ENCODE peak calls at places on chromosome 11, in five cellular contexts. One of them, this sample, is unnamed.

GRCh38 chr11:44327730-44328691 is 18.1 kb upstream of the ALX4 start:
- DNase-seq in right lobe of liver: no peak
- DNase-seq in activated CD8-positive, alpha-beta T cell treated with anti-CD3 and anti-CD28 coated beads for 36 hours: no peak
- DNase-seq in heart right ventricle: no peak
- DNase-seq in nephron progenitor cell: peak
- DNase-seq in this sample: no peak

GRCh38 chr11:12677131-12677530 is 2.9 kb downstream of the TEAD1 start:
- DNase-seq in right lobe of liver: no peak
- DNase-seq in activated CD8-positive, alpha-beta T cell treated with anti-CD3 and anti-CD28 coated beads for 36 hours: no peak
- DNase-seq in heart right ventricle: no peak
- DNase-seq in nephron progenitor cell: no peak
- DNase-seq in this sample: no peak

GRCh38 chr11:57359396-57359795 is 21.2 kb downstream of the P2RX3 start:
- DNase-seq in right lobe of liver: peak
- DNase-seq in activated CD8-positive, alpha-beta T cell treated with anti-CD3 and anti-CD28 coated beads for 36 hours: no peak
- DNase-seq in heart right ventricle: no peak
- DNase-seq in nephron progenitor cell: no peak
- DNase-seq in this sample: no peak

GRCh38 chr11:129639300-129639699 is 176.3 kb upstream of the TMEM45B start:
- DNase-seq in right lobe of liver: no peak
- DNase-seq in activated CD8-positive, alpha-beta T cell treated with anti-CD3 and anti-CD28 coated beads for 36 hours: peak
- DNase-seq in heart right ventricle: no peak
- DNase-seq in nephron progenitor cell: no peak
- DNase-seq in this sample: no peak

GRCh38 chr11:112826788-112827187 is 134.4 kb upstream of the NCAM1 start:
- DNase-seq in right lobe of liver: no peak
- DNase-seq in activated CD8-positive, alpha-beta T cell treated with anti-CD3 and anti-CD28 coated beads for 36 hours: no peak
- DNase-seq in heart right ventricle: no peak
- DNase-seq in nephron progenitor cell: no peak
- DNase-seq in this sample: no peak

GRCh38 chr11:2797181-2797711 is 88.3 kb downstream of the CDKN1C start:
- DNase-seq in right lobe of liver: peak
- DNase-seq in activated CD8-positive, alpha-beta T cell treated with anti-CD3 and anti-CD28 coated beads for 36 hours: no peak
- DNase-seq in heart right ventricle: peak
- DNase-seq in nephron progenitor cell: no peak
- DNase-seq in this sample: peak

GRCh38 chr11:13338437-13339069 is 61.0 kb downstream of the BMAL1 start:
- DNase-seq in right lobe of liver: no peak
- DNase-seq in activated CD8-positive, alpha-beta T cell treated with anti-CD3 and anti-CD28 coated beads for 36 hours: peak
- DNase-seq in heart right ventricle: no peak
- DNase-seq in nephron progenitor cell: no peak
- DNase-seq in this sample: no peak

GRCh38 chr11:111372538-111372937 is 6.5 kb downstream of the POU2AF1 start:
- DNase-seq in right lobe of liver: no peak
- DNase-seq in activated CD8-positive, alpha-beta T cell treated with anti-CD3 and anti-CD28 coated beads for 36 hours: no peak
- DNase-seq in heart right ventricle: no peak
- DNase-seq in nephron progenitor cell: no peak
- DNase-seq in this sample: no peak

GRCh38 chr11:63602296-63602695 is 11.9 kb downstream of the PLAAT3 start:
- DNase-seq in right lobe of liver: no peak
- DNase-seq in activated CD8-positive, alpha-beta T cell treated with anti-CD3 and anti-CD28 coated beads for 36 hours: no peak
- DNase-seq in heart right ventricle: no peak
- DNase-seq in nephron progenitor cell: no peak
- DNase-seq in this sample: no peak

GRCh38 chr11:69374110-69374981 is 80.4 kb downstream of the MYEOV start:
- DNase-seq in right lobe of liver: no peak
- DNase-seq in activated CD8-positive, alpha-beta T cell treated with anti-CD3 and anti-CD28 coated beads for 36 hours: no peak
- DNase-seq in heart right ventricle: no peak
- DNase-seq in nephron progenitor cell: no peak
- DNase-seq in this sample: no peak

GRCh38 chr11:34501500-34501899 is 12.1 kb downstream of the ELF5 start:
- DNase-seq in right lobe of liver: peak
- DNase-seq in activated CD8-positive, alpha-beta T cell treated with anti-CD3 and anti-CD28 coated beads for 36 hours: no peak
- DNase-seq in heart right ventricle: no peak
- DNase-seq in nephron progenitor cell: no peak
- DNase-seq in this sample: no peak

GRCh38 chr11:35771722-35772121 is 109.1 kb downstream of the TRIM44 start:
- DNase-seq in right lobe of liver: no peak
- DNase-seq in activated CD8-positive, alpha-beta T cell treated with anti-CD3 and anti-CD28 coated beads for 36 hours: no peak
- DNase-seq in heart right ventricle: no peak
- DNase-seq in nephron progenitor cell: no peak
- DNase-seq in this sample: no peak

GRCh38 chr11:2779981-2780849 is 80.4 kb upstream of the KCNQ1OT1 start:
- DNase-seq in right lobe of liver: peak
- DNase-seq in activated CD8-positive, alpha-beta T cell treated with anti-CD3 and anti-CD28 coated beads for 36 hours: no peak
- DNase-seq in heart right ventricle: peak
- DNase-seq in nephron progenitor cell: no peak
- DNase-seq in this sample: peak

GRCh38 chr11:131750692-131751091 is 380.3 kb downstream of the NTM start:
- DNase-seq in right lobe of liver: no peak
- DNase-seq in activated CD8-positive, alpha-beta T cell treated with anti-CD3 and anti-CD28 coated beads for 36 hours: no peak
- DNase-seq in heart right ventricle: no peak
- DNase-seq in nephron progenitor cell: no peak
- DNase-seq in this sample: no peak

GRCh38 chr11:16154715-16155396 is 201.5 kb downstream of the SOX6 start:
- DNase-seq in right lobe of liver: no peak
- DNase-seq in activated CD8-positive, alpha-beta T cell treated with anti-CD3 and anti-CD28 coated beads for 36 hours: no peak
- DNase-seq in heart right ventricle: no peak
- DNase-seq in nephron progenitor cell: no peak
- DNase-seq in this sample: no peak

GRCh38 chr11:1922411-1923113 is 3.1 kb downstream of the TNNT3 start:
- DNase-seq in right lobe of liver: peak
- DNase-seq in activated CD8-positive, alpha-beta T cell treated with anti-CD3 and anti-CD28 coated beads for 36 hours: no peak
- DNase-seq in heart right ventricle: no peak
- DNase-seq in nephron progenitor cell: no peak
- DNase-seq in this sample: no peak

GRCh38 chr11:78417175-78417887 is at the start of gene GAB2:
- DNase-seq in right lobe of liver: peak
- DNase-seq in activated CD8-positive, alpha-beta T cell treated with anti-CD3 and anti-CD28 coated beads for 36 hours: no peak
- DNase-seq in heart right ventricle: no peak
- DNase-seq in nephron progenitor cell: no peak
- DNase-seq in this sample: peak

GRCh38 chr11:75450826-75451783 is 18.1 kb upstream of the KLHL35 start:
- DNase-seq in right lobe of liver: no peak
- DNase-seq in activated CD8-positive, alpha-beta T cell treated with anti-CD3 and anti-CD28 coated beads for 36 hours: peak
- DNase-seq in heart right ventricle: no peak
- DNase-seq in nephron progenitor cell: peak
- DNase-seq in this sample: peak

GRCh38 chr11:27444801-27445215 is 27.8 kb downstream of the LGR4 start:
- DNase-seq in right lobe of liver: no peak
- DNase-seq in activated CD8-positive, alpha-beta T cell treated with anti-CD3 and anti-CD28 coated beads for 36 hours: no peak
- DNase-seq in heart right ventricle: no peak
- DNase-seq in nephron progenitor cell: no peak
- DNase-seq in this sample: no peak

GRCh38 chr11:111344032-111344431 is 35.0 kb downstream of the POU2AF1 start:
- DNase-seq in right lobe of liver: no peak
- DNase-seq in activated CD8-positive, alpha-beta T cell treated with anti-CD3 and anti-CD28 coated beads for 36 hours: no peak
- DNase-seq in heart right ventricle: peak
- DNase-seq in nephron progenitor cell: no peak
- DNase-seq in this sample: no peak

GRCh38 chr11:128898580-128899344 is 7.6 kb downstream of the KCNJ5 start:
- DNase-seq in right lobe of liver: peak
- DNase-seq in activated CD8-positive, alpha-beta T cell treated with anti-CD3 and anti-CD28 coated beads for 36 hours: no peak
- DNase-seq in heart right ventricle: peak
- DNase-seq in nephron progenitor cell: no peak
- DNase-seq in this sample: no peak

GRCh38 chr11:19076744-19077589 is 16.4 kb upstream of the MRGPRX2 start:
- DNase-seq in right lobe of liver: no peak
- DNase-seq in activated CD8-positive, alpha-beta T cell treated with anti-CD3 and anti-CD28 coated beads for 36 hours: peak
- DNase-seq in heart right ventricle: peak
- DNase-seq in nephron progenitor cell: peak
- DNase-seq in this sample: peak

GRCh38 chr11:120686516-120686915 is 175.0 kb downstream of the GRIK4 start:
- DNase-seq in right lobe of liver: no peak
- DNase-seq in activated CD8-positive, alpha-beta T cell treated with anti-CD3 and anti-CD28 coated beads for 36 hours: no peak
- DNase-seq in heart right ventricle: no peak
- DNase-seq in nephron progenitor cell: no peak
- DNase-seq in this sample: no peak

GRCh38 chr11:72421351-72421750 is 13.0 kb downstream of the CLPB start:
- DNase-seq in right lobe of liver: no peak
- DNase-seq in activated CD8-positive, alpha-beta T cell treated with anti-CD3 and anti-CD28 coated beads for 36 hours: no peak
- DNase-seq in heart right ventricle: no peak
- DNase-seq in nephron progenitor cell: no peak
- DNase-seq in this sample: no peak

GRCh38 chr11:93169950-93170561 is 27.7 kb downstream of the SLC36A4 start:
- DNase-seq in right lobe of liver: no peak
- DNase-seq in activated CD8-positive, alpha-beta T cell treated with anti-CD3 and anti-CD28 coated beads for 36 hours: no peak
- DNase-seq in heart right ventricle: no peak
- DNase-seq in nephron progenitor cell: no peak
- DNase-seq in this sample: no peak

GRCh38 chr11:8832571-8833260 is 78.3 kb upstream of the AKIP1 start:
- DNase-seq in right lobe of liver: no peak
- DNase-seq in activated CD8-positive, alpha-beta T cell treated with anti-CD3 and anti-CD28 coated beads for 36 hours: peak
- DNase-seq in heart right ventricle: no peak
- DNase-seq in nephron progenitor cell: peak
- DNase-seq in this sample: no peak

GRCh38 chr11:69487391-69487790 is 5.9 kb downstream of the LINC01488 start:
- DNase-seq in right lobe of liver: peak
- DNase-seq in activated CD8-positive, alpha-beta T cell treated with anti-CD3 and anti-CD28 coated beads for 36 hours: no peak
- DNase-seq in heart right ventricle: no peak
- DNase-seq in nephron progenitor cell: no peak
- DNase-seq in this sample: no peak

GRCh38 chr11:114147389-114148382 is 88.2 kb downstream of the ZBTB16 start:
- DNase-seq in right lobe of liver: no peak
- DNase-seq in activated CD8-positive, alpha-beta T cell treated with anti-CD3 and anti-CD28 coated beads for 36 hours: no peak
- DNase-seq in heart right ventricle: no peak
- DNase-seq in nephron progenitor cell: no peak
- DNase-seq in this sample: no peak

GRCh38 chr11:87754685-87755084 is 420.6 kb downstream of the RAB38 start:
- DNase-seq in right lobe of liver: no peak
- DNase-seq in activated CD8-positive, alpha-beta T cell treated with anti-CD3 and anti-CD28 coated beads for 36 hours: no peak
- DNase-seq in heart right ventricle: no peak
- DNase-seq in nephron progenitor cell: no peak
- DNase-seq in this sample: no peak

GRCh38 chr11:101458161-101458560 is 125.6 kb downstream of the TRPC6 start:
- DNase-seq in right lobe of liver: no peak
- DNase-seq in activated CD8-positive, alpha-beta T cell treated with anti-CD3 and anti-CD28 coated beads for 36 hours: no peak
- DNase-seq in heart right ventricle: no peak
- DNase-seq in nephron progenitor cell: no peak
- DNase-seq in this sample: no peak

GRCh38 chr11:116078101-116078561 is 573.9 kb upstream of the CADM1 start:
- DNase-seq in right lobe of liver: no peak
- DNase-seq in activated CD8-positive, alpha-beta T cell treated with anti-CD3 and anti-CD28 coated beads for 36 hours: no peak
- DNase-seq in heart right ventricle: no peak
- DNase-seq in nephron progenitor cell: peak
- DNase-seq in this sample: no peak
- TF ChIP-seq CTCF in right lobe of liver: no peak
- TF ChIP-seq CTCF in activated CD8-positive, alpha-beta T cell treated with anti-CD3 and anti-CD28 coated beads for 36 hours: no peak
- TF ChIP-seq CTCF in heart right ventricle: no peak
- TF ChIP-seq CTCF in nephron progenitor cell: peak
- TF ChIP-seq CTCF in this sample: peak

DNA sequence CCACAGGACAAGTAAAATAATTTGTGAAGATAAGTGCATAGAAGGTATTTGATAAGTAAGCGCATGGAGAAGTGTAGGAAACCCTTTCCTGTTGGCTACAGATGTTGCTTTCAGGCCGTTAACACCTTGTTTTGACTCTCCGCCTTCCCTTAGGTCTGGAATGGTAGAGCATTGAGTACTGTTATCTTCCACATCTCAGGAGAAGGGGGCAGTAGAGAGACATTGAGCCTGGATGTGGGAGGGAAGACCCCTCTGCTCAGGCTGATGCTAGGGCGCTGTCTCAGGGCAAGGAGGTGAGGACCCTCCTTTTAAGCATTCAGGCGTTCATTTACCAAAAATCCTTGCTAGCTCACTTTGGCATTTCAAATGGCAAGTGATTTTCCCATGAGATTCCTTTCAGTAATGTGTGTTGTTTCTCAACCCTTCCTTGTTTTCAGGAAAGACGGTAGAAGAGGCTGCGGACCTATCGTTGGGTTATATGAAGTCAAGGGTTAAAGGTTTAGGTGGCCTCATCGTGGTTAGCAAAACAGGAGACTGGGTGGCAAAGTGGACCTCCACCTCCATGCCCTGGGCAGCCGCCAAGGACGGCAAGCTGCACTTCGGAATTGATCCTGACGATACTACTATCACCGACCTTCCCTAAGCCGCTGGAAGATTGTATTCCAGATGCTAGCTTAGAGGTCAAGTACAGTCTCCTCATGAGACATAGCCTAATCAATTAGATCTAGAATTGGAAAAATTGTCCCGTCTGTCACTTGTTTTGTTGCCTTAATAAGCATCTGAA is 27.0 kb upstream of the SCGB1A1 start:
- DNase-seq in right lobe of liver: no peak
- DNase-seq in activated CD8-positive, alpha-beta T cell treated with anti-CD3 and anti-CD28 coated beads for 36 hours: no peak
- DNase-seq in heart right ventricle: no peak
- DNase-seq in nephron progenitor cell: no peak
- DNase-seq in this sample: no peak
- TF ChIP-seq CTCF in right lobe of liver: no peak
- TF ChIP-seq CTCF in activated CD8-positive, alpha-beta T cell treated with anti-CD3 and anti-CD28 coated beads for 36 hours: no peak
- TF ChIP-seq CTCF in heart right ventricle: no peak
- TF ChIP-seq CTCF in nephron progenitor cell: no peak
- TF ChIP-seq CTCF in this sample: peak

DNA sequence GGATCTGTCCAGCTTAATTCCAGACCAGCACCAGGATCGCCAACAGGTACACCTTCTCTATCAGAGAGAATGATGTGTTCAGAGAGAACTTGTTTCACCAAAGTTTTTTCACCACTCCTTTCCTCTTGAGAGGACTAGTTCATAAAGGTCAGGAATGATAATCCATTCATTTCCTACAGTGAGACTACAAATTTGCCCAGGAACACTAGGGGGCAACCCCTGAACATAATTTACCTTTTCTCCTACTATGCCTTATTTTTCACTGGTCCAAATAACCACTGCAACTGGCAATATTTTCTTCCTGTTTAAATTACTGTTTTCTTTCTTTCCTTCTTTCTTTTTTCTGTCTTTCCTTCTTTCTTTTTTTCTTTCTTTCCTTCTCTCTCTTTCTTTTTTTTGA is 22.5 kb downstream of the CAVIN3 start:
- DNase-seq in right lobe of liver: no peak
- DNase-seq in activated CD8-positive, alpha-beta T cell treated with anti-CD3 and anti-CD28 coated beads for 36 hours: no peak
- DNase-seq in heart right ventricle: no peak
- DNase-seq in nephron progenitor cell: no peak
- DNase-seq in this sample: no peak
- TF ChIP-seq CTCF in right lobe of liver: peak
- TF ChIP-seq CTCF in activated CD8-positive, alpha-beta T cell treated with anti-CD3 and anti-CD28 coated beads for 36 hours: peak
- TF ChIP-seq CTCF in heart right ventricle: peak
- TF ChIP-seq CTCF in nephron progenitor cell: peak
- TF ChIP-seq CTCF in this sample: peak

GRCh38 chr11:125428486-125429173 is 67.4 kb downstream of the FEZ1 start:
- DNase-seq in right lobe of liver: no peak
- DNase-seq in activated CD8-positive, alpha-beta T cell treated with anti-CD3 and anti-CD28 coated beads for 36 hours: no peak
- DNase-seq in heart right ventricle: no peak
- DNase-seq in nephron progenitor cell: no peak
- DNase-seq in this sample: no peak
- TF ChIP-seq CTCF in right lobe of liver: no peak
- TF ChIP-seq CTCF in activated CD8-positive, alpha-beta T cell treated with anti-CD3 and anti-CD28 coated beads for 36 hours: no peak
- TF ChIP-seq CTCF in heart right ventricle: no peak
- TF ChIP-seq CTCF in nephron progenitor cell: no peak
- TF ChIP-seq CTCF in this sample: no peak

This sample was measured in progenitor cell of endocrine pancreas.